ENCODE peak calls at places on chromosomes 1 and 21, in nine cellular contexts. K is IMR-90, D is testis, U is heart left ventricle, J is H1, S is stomach, G is Peyer's patch, I is HCT116, X is transverse colon. A is an unnamed sample.

GRCh38 chr1:69827732-69828131 is 260.0 kb downstream of the LRRC7 start:
- DNase-seq in J (no peak), G (no peak), K (no peak), S (no peak), D (no peak), I (no peak), U (no peak), X (no peak), A (no peak)

GRCh38 chr1:67942269-67942668 is 108.2 kb downstream of the DIRAS3 start:
- DNase-seq in S (no peak), D (no peak), J (no peak), G (no peak), K (peak), U (no peak), I (no peak), X (no peak), A (no peak)

GRCh38 chr1:153771841-153772593 is 3.2 kb upstream of the SLC27A3 start:
- DNase-seq in U (no peak), I (no peak), S (no peak), D (no peak), X (no peak), G (no peak), K (no peak), J (peak), A (no peak)

GRCh38 chr1:91007827-91008226 is 14.0 kb downstream of the ZNF644 start:
- DNase-seq in D (no peak), J (no peak), X (no peak), S (no peak), K (no peak), U (no peak), I (no peak), G (no peak), A (no peak)

GRCh38 chr1:86470859-86471258 is 2.1 kb downstream of the CLCA1 start:
- DNase-seq in J (no peak), G (no peak), D (no peak), K (no peak), S (no peak), U (no peak), X (no peak), I (no peak), A (no peak)

GRCh38 chr1:196608401-196609113 is at the start of gene KCNT2:
- DNase-seq in I (no peak), X (peak), S (peak), K (peak), D (peak), G (no peak), J (peak), U (peak), A (peak)

GRCh38 chr1:17066530-17067426 is 12.9 kb upstream of the SDHB start:
- DNase-seq in S (no peak), G (no peak), U (no peak), J (no peak), I (no peak), D (no peak), K (no peak), X (no peak), A (no peak)

GRCh38 chr1:16204634-16205332 is 7.7 kb downstream of the ARHGEF19 start:
- DNase-seq in U (no peak), S (peak), J (peak), X (peak), G (peak), I (no peak), D (peak), K (no peak), A (peak)

GRCh38 chr1:88877382-88877825 is 14.0 kb downstream of the GTF2B start:
- DNase-seq in G (no peak), U (no peak), K (peak), I (peak), J (no peak), X (no peak), S (no peak), D (no peak), A (peak)

GRCh38 chr1:5884110-5884509 is 108.1 kb downstream of the NPHP4 start:
- DNase-seq in I (no peak), S (no peak), J (no peak), X (no peak), D (no peak), U (no peak), G (no peak), K (no peak), A (no peak)

GRCh38 chr21:25934771-25935224 is 200.0 kb downstream of the GABPA start:
- DNase-seq in G (no peak), I (no peak), S (peak), X (peak), D (no peak), J (no peak), U (peak), K (peak), A (peak)

GRCh38 chr1:172673761-172674160 is 14.9 kb downstream of the FASLG start:
- DNase-seq in K (peak), S (no peak), J (no peak), U (no peak), X (no peak), I (no peak), D (no peak), G (no peak), A (no peak)

GRCh38 chr1:234281826-234282489 is 91.3 kb upstream of the COA6 start:
- DNase-seq in S (no peak), G (no peak), U (no peak), X (no peak), K (no peak), I (no peak), J (no peak), D (no peak), A (no peak)

GRCh38 chr1:6488602-6489382 is 2.7 kb downstream of the PLEKHG5 start:
- DNase-seq in J (no peak), K (no peak), I (no peak), X (peak), U (no peak), S (peak), G (no peak), D (no peak), A (no peak)

GRCh38 chr1:182507685-182508084 is 57.7 kb downstream of the RGSL1 start:
- DNase-seq in J (no peak), G (no peak), I (no peak), D (no peak), K (no peak), U (peak), S (no peak), X (peak), A (peak)

GRCh38 chr1:98662354-98662665 is 789 bp downstream of the SNX7 start:
- DNase-seq in J (no peak), X (no peak), U (no peak), I (no peak), K (peak), D (peak), S (no peak), G (no peak), A (peak)

GRCh38 chr1:27342778-27343638 is 1.2 kb downstream of the SYTL1 start:
- DNase-seq in G (peak), D (no peak), I (no peak), J (no peak), S (peak), K (no peak), U (peak), X (peak), A (peak)

GRCh38 chr1:38817958-38818705 is 41.4 kb downstream of the RRAGC start:
- DNase-seq in D (peak), U (no peak), K (no peak), I (no peak), J (peak), G (no peak), S (peak), X (peak), A (peak)

GRCh38 chr21:45093064-45093532 is 18.7 kb downstream of the ADARB1 start:
- DNase-seq in G (no peak), I (no peak), S (peak), D (no peak), J (no peak), X (no peak), U (peak), K (no peak), A (no peak)

GRCh38 chr1:214990619-214991018 is 91.9 kb upstream of the KCNK2 start:
- DNase-seq in S (no peak), U (no peak), G (no peak), D (no peak), K (peak), I (no peak), J (no peak), X (no peak), A (no peak)

GRCh38 chr1:230632273-230632873 is 9.9 kb upstream of the COG2 start:
- DNase-seq in J (no peak), G (no peak), D (peak), K (peak), S (peak), U (no peak), X (peak), I (peak), A (peak)

GRCh38 chr1:31617917-31618746 is 643 bp downstream of the HCRTR1 start:
- DNase-seq in S (peak), X (peak), U (peak), J (peak), K (peak), G (no peak), D (peak), I (no peak), A (peak)

GRCh38 chr1:74485622-74486021 is 26.8 kb downstream of the LRRC53 start:
- DNase-seq in U (no peak), J (no peak), I (no peak), K (no peak), D (no peak), S (no peak), X (no peak), G (no peak), A (no peak)

DNA sequence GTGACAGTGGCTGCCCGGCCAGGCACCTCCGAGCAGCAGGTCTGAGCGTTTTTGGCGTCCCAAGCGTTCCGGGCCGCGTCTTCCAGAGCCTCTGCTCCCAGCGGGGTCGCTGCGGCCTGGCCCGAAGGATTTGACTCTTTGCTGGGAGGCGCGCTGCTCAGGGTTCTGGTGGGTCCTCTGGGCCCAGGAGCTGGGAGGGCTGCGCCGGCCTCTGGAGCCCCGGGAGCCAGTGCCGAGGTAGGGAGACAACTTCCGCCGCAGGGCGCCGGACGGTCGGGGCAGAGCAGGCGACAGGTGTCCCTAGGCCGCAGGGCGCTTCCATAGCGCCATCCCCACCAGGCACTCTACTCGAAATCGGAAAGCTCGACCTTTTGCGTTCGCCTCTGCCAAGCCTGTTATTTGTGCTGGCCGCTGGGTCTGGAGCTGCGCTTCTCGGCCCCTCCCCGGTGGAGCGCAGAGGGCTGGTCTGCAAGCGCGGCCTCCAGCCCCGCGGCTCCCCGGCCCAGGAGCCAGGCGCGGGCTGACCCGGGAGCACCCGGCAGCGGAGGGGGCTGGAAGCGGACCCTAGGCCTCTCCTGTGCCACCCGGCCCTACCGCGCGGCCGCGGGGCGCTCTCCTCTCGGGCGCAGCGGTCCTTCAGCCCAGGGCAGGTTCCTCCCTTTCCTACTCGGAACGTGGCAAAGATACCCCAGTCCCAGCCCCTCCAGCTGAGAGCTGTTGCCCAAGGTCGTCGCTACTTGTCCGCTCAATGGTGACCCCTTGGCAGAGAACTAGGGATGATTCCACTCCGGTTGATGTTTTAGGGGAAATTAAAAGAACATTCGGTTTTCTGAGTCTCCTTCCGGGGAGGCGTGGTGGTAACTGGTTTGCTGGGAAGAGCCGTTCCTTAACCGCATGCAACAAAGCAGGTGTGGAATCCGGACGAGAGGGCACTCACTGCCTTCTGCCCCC is 2.3 kb downstream of the SIM2 start:
- DNase-seq in D (no peak), I (no peak), X (no peak), J (peak), G (no peak), K (no peak), U (no peak), S (no peak), A (no peak)
- H3K4me3 ChIP-seq in D (peak), I (peak), X (no peak), J (peak), G (no peak), K (peak), U (peak), S (peak), A (no peak)

GRCh38 chr1:233278621-233279020 is 16.9 kb downstream of the PCNX2 start:
- DNase-seq in D (no peak), U (no peak), X (no peak), J (no peak), S (no peak), G (no peak), I (no peak), K (no peak), A (no peak)

GRCh38 chr1:233281711-233282581 is 13.6 kb downstream of the PCNX2 start:
- DNase-seq in U (no peak), I (no peak), S (no peak), D (no peak), J (no peak), G (peak), K (peak), X (no peak), A (no peak)

GRCh38 chr1:233282582-233282886 is 13.0 kb downstream of the PCNX2 start:
- DNase-seq in U (no peak), G (no peak), I (no peak), D (no peak), S (no peak), J (no peak), K (no peak), X (no peak), A (no peak)

GRCh38 chr1:233279971-233280370 is 15.6 kb downstream of the PCNX2 start:
- DNase-seq in U (no peak), X (no peak), K (no peak), I (no peak), J (no peak), G (no peak), S (no peak), D (no peak), A (no peak)

GRCh38 chr1:233277637-233278413 is 17.7 kb downstream of the PCNX2 start:
- DNase-seq in U (no peak), S (no peak), K (no peak), I (no peak), D (no peak), J (no peak), X (no peak), G (no peak), A (no peak)
- TF ChIP-seq POLR2A in U (no peak), S (no peak), K (no peak), I (no peak), D (no peak), J (no peak), X (no peak), G (no peak), A (no peak)

DNA sequence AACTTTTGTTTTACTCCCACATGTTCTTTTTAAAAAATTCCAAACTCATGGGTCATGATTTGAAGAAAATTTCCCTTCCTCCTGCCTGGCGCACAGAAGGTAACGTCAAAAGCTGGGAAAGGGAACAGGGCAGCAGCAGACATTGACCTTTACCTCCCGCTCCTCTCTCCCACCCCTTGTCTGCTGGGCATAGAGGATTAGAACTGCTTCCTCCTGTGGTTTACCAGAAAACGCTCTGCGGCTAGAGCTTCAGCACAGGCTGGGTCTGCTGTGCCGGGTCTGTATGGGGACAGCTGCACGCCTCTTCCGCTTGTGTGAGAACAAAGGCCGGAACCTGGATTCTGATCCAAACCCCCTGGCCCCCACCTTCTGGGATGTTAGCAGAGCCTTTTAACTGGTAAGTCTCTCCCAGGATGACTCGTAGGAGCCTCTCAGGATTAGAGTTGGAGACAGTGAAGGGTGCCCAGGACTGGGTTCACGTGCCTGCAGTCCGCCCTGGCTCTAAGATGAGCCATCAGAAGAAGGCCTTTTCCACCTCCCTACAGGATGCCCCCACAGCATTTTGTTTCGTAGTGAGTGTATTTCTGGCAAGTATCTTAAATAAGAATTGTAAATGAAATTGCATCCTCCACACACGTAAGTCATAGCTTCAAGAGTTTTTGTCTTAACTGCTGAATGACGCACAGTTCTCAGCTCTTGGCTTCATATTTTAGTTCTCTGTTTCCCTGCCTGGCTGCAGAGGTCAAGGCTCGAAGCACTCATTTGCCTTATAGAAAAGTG is 5.2 kb downstream of the H6PD start:
- DNase-seq in G (peak), X (peak), U (peak), I (no peak), D (peak), K (peak), J (no peak), S (peak), A (peak)
- H3K4me3 ChIP-seq in G (no peak), X (no peak), U (no peak), I (no peak), D (no peak), K (no peak), J (no peak), S (peak), A (no peak)

GRCh38 chr1:33430751-33431593 is at the start of gene PHC2:
- DNase-seq in J (peak), G (peak), S (peak), X (peak), K (peak), D (peak), U (peak), I (peak), A (peak)
- TF ChIP-seq POLR2A in J (no peak), G (no peak), S (no peak), X (no peak), K (no peak), D (no peak), U (peak), I (no peak), A (peak)

GRCh38 chr1:184037849-184038591 is 492 bp upstream of the COLGALT2 start:
- DNase-seq in D (no peak), I (no peak), U (no peak), S (no peak), X (no peak), G (no peak), K (no peak), J (no peak), A (no peak)
- H3K4me3 ChIP-seq in D (peak), I (no peak), U (no peak), S (peak), X (no peak), G (peak), K (peak), J (peak), A (no peak)

GRCh38 chr1:76640723-76641122 is 226.6 kb upstream of the ST6GALNAC5 start:
- DNase-seq in I (no peak), D (no peak), S (no peak), J (no peak), U (no peak), X (no peak), K (no peak), G (no peak), A (no peak)
- TF ChIP-seq POLR2A in I (no peak), D (no peak), S (no peak), J (no peak), U (no peak), X (no peak), K (no peak), G (no peak), A (no peak)

GRCh38 chr1:11786168-11786567 is 19.6 kb downstream of the MTHFR start:
- DNase-seq in X (no peak), J (no peak), D (no peak), U (no peak), S (no peak), I (no peak), K (no peak), G (no peak), A (peak)

GRCh38 chr1:11789126-11790067 is 16.4 kb downstream of the MTHFR start:
- DNase-seq in X (no peak), K (no peak), G (no peak), U (peak), D (no peak), I (no peak), J (no peak), S (no peak), A (no peak)

GRCh38 chr1:11788549-11789053 is 17.2 kb downstream of the MTHFR start:
- DNase-seq in S (no peak), U (no peak), D (no peak), J (no peak), G (no peak), K (no peak), X (no peak), I (no peak), A (peak)

GRCh38 chr1:11787804-11788436 is 17.8 kb downstream of the MTHFR start:
- DNase-seq in S (no peak), I (no peak), U (no peak), X (no peak), D (no peak), G (no peak), J (no peak), K (no peak), A (no peak)

GRCh38 chr1:11787251-11787803 is 18.4 kb downstream of the MTHFR start:
- DNase-seq in K (peak), D (peak), S (peak), J (peak), I (no peak), U (peak), G (peak), X (peak), A (peak)
- H3K4me3 ChIP-seq in K (no peak), D (no peak), S (no peak), J (peak), I (no peak), U (no peak), G (no peak), X (no peak), A (no peak)

A was measured in thyroid gland.